ENCODE peak calls at places on chromosomes 16 and 17, in eight cellular contexts. D is C1 segment of cervical spinal cord; Y is stimulated activated CD4-positive, alpha-beta T cell treated with anti-CD3 and anti-CD28 coated beads, Interleukin-15, amount 100 ng/mL, for 24 hours; E is T47D; M is progenitor cell of endocrine pancreas; A is T-helper 9 cell; J is bronchial epithelial cell; I is KG1. O is an unnamed sample.

GRCh38 chr16:4386452-4386813 is 14.8 kb downstream of the VASN start:
- DNase-seq in D (no peak), Y (no peak), E (no peak), M (no peak), A (no peak), J (no peak), I (no peak), O (no peak)

GRCh38 chr16:48558269-48558915 is 51.6 kb downstream of the N4BP1 start:
- DNase-seq in D (no peak), Y (peak), E (no peak), M (no peak), A (no peak), J (peak), I (no peak), O (no peak)

GRCh38 chr17:65292430-65292829 is 155.3 kb downstream of the RGS9 start:
- DNase-seq in D (no peak), Y (no peak), E (no peak), M (no peak), A (no peak), J (no peak), I (no peak), O (no peak)

GRCh38 chr17:76707985-76708807 is 2.6 kb downstream of the MXRA7 start:
- DNase-seq in D (no peak), Y (no peak), E (no peak), M (peak), A (no peak), J (no peak), I (no peak), O (peak)

GRCh38 chr16:77898671-77899211 is 110.4 kb downstream of the VAT1L start:
- DNase-seq in D (no peak), Y (no peak), E (no peak), M (no peak), A (no peak), J (no peak), I (no peak), O (no peak)

GRCh38 chr17:13321932-13322701 is 279.6 kb downstream of the HS3ST3A1 start:
- DNase-seq in D (no peak), Y (no peak), E (no peak), M (no peak), A (no peak), J (no peak), I (no peak), O (no peak)

GRCh38 chr16:83830769-83831450 is 23.1 kb downstream of the HSBP1 start:
- DNase-seq in D (no peak), Y (no peak), E (no peak), M (no peak), A (no peak), J (no peak), I (no peak), O (no peak)

GRCh38 chr16:28875134-28876015 is 2.9 kb upstream of the ATP2A1 start:
- DNase-seq in D (no peak), Y (no peak), E (no peak), M (no peak), A (no peak), J (no peak), I (no peak), O (no peak)

GRCh38 chr17:75509528-75510258 is 5.6 kb downstream of the CASKIN2 start:
- DNase-seq in D (no peak), Y (no peak), E (no peak), M (no peak), A (no peak), J (no peak), I (no peak), O (no peak)

GRCh38 chr17:75565066-75565465 is 22.5 kb upstream of the MYO15B start:
- DNase-seq in D (no peak), Y (no peak), E (peak), M (no peak), A (no peak), J (peak), I (no peak), O (no peak)

GRCh38 chr16:46583036-46583435 is 38.1 kb downstream of the SHCBP1 start:
- DNase-seq in D (no peak), Y (no peak), E (no peak), M (no peak), A (no peak), J (no peak), I (no peak), O (peak)

GRCh38 chr16:67666032-67666537 is 465 bp downstream of the ENKD1 start:
- DNase-seq in D (no peak), Y (no peak), E (no peak), M (no peak), A (no peak), J (no peak), I (no peak), O (no peak)

GRCh38 chr17:74877592-74878543 is 5.1 kb upstream of the FDXR start:
- DNase-seq in D (no peak), Y (no peak), E (no peak), M (no peak), A (no peak), J (peak), I (no peak), O (no peak)

GRCh38 chr16:20950294-20950693 is 49.7 kb downstream of the LYRM1 start:
- DNase-seq in D (no peak), Y (no peak), E (no peak), M (no peak), A (no peak), J (no peak), I (no peak), O (no peak)

GRCh38 chr16:85668676-85669424 is 19.9 kb downstream of the GINS2 start:
- DNase-seq in D (no peak), Y (no peak), E (no peak), M (no peak), A (no peak), J (no peak), I (no peak), O (no peak)

GRCh38 chr16:73095885-73096341 is 48.0 kb upstream of the ZFHX3 start:
- DNase-seq in D (no peak), Y (no peak), E (no peak), M (no peak), A (no peak), J (no peak), I (no peak), O (no peak)

GRCh38 chr17:80260791-80261158 is at the start of gene RNF213:
- DNase-seq in D (no peak), Y (peak), E (peak), M (peak), A (peak), J (no peak), I (no peak), O (peak)

GRCh38 chr17:80887639-80888175 is 103.9 kb upstream of the CHMP6 start:
- DNase-seq in D (no peak), Y (no peak), E (no peak), M (no peak), A (no peak), J (no peak), I (no peak), O (no peak)

GRCh38 chr16:59046335-59046734 is 312.2 kb upstream of the GOT2 start:
- DNase-seq in D (no peak), Y (no peak), E (no peak), M (no peak), A (no peak), J (no peak), I (no peak), O (no peak)

GRCh38 chr16:85847681-85848601 is 48.4 kb downstream of the COX4I1 start:
- DNase-seq in D (no peak), Y (no peak), E (no peak), M (no peak), A (no peak), J (peak), I (no peak), O (no peak)

GRCh38 chr17:74337834-74338500 is 11.9 kb downstream of the KIF19 start:
- DNase-seq in D (peak), Y (no peak), E (no peak), M (no peak), A (no peak), J (no peak), I (no peak), O (peak)

GRCh38 chr16:65532218-65532617 is 410.4 kb upstream of the CDH11 start:
- DNase-seq in D (no peak), Y (no peak), E (no peak), M (no peak), A (no peak), J (no peak), I (no peak), O (no peak)

GRCh38 chr16:86534779-86535605 is 20.0 kb downstream of the MTHFSD start:
- DNase-seq in D (peak), Y (no peak), E (no peak), M (no peak), A (no peak), J (no peak), I (no peak), O (peak)

GRCh38 chr17:81710514-81711308 is 1.4 kb upstream of the SLC25A10 start:
- DNase-seq in D (no peak), Y (peak), E (no peak), M (no peak), A (no peak), J (no peak), I (no peak), O (no peak)

GRCh38 chr16:81616321-81617020 is 162.6 kb upstream of the PLCG2 start:
- DNase-seq in D (peak), Y (peak), E (no peak), M (no peak), A (peak), J (no peak), I (no peak), O (peak)

GRCh38 chr16:62137991-62138390 is 101.8 kb upstream of the CDH8 start:
- DNase-seq in D (no peak), Y (no peak), E (no peak), M (no peak), A (no peak), J (no peak), I (no peak), O (no peak)

GRCh38 chr17:45225964-45226530 is 4.4 kb downstream of the FMNL1 start:
- DNase-seq in D (peak), Y (peak), E (peak), M (no peak), A (peak), J (peak), I (peak), O (peak)

GRCh38 chr16:82653550-82654511 is 27.1 kb downstream of the CDH13 start:
- DNase-seq in D (no peak), Y (peak), E (no peak), M (no peak), A (peak), J (peak), I (peak), O (no peak)

GRCh38 chr16:72854537-72854936 is 193.4 kb downstream of the ZFHX3 start:
- DNase-seq in D (no peak), Y (no peak), E (no peak), M (no peak), A (no peak), J (no peak), I (no peak), O (no peak)

GRCh38 chr17:40816569-40816968 is 5.8 kb downstream of the KRT10 start:
- DNase-seq in D (no peak), Y (no peak), E (no peak), M (no peak), A (no peak), J (no peak), I (no peak), O (no peak)

GRCh38 chr16:58548378-58548777 is 33.1 kb downstream of the SETD6 start:
- DNase-seq in D (no peak), Y (no peak), E (no peak), M (no peak), A (no peak), J (no peak), I (no peak), O (no peak)

GRCh38 chr17:31580331-31581021 is 189.0 kb downstream of the RAB11FIP4 start:
- DNase-seq in D (no peak), Y (no peak), E (no peak), M (no peak), A (no peak), J (peak), I (no peak), O (peak)

GRCh38 chr16:80693553-80693952 is 110.8 kb downstream of the CDYL2 start:
- DNase-seq in D (no peak), Y (peak), E (no peak), M (no peak), A (no peak), J (no peak), I (no peak), O (no peak)

GRCh38 chr17:28370035-28370743 is at the start of gene VTN:
- DNase-seq in D (no peak), Y (no peak), E (no peak), M (peak), A (no peak), J (no peak), I (no peak), O (no peak)